ENCODE peak calls at places on chromosomes 3 and 15, in four cellular contexts. O, C, H and X are unnamed samples.

GRCh38 chr3:150278843-150279341 is 129.2 kb upstream of the TSC22D2 start:
- DNase-seq in O (no peak), C (no peak), H (no peak), X (peak)

GRCh38 chr3:165128544-165128943 is 50.2 kb upstream of the SI start:
- DNase-seq in O (no peak), C (no peak), H (no peak), X (peak)

GRCh38 chr15:51737538-51738305 is at the start of gene LYSMD2:
- DNase-seq in O (peak), C (peak), H (peak), X (peak)

GRCh38 chr15:45732544-45733130 is 97.8 kb downstream of the SQOR start:
- DNase-seq in O (peak), C (no peak), H (no peak), X (peak)

GRCh38 chr15:45199136-45199810 is 11.5 kb upstream of the SHF start:
- DNase-seq in O (no peak), C (no peak), H (peak), X (peak)

GRCh38 chr3:197298858-197299854 is 744 bp upstream of the DLG1 start:
- DNase-seq in O (peak), C (peak), H (peak), X (peak)

GRCh38 chr3:43231276-43232000 is 54.9 kb upstream of the SNRK start:
- DNase-seq in O (no peak), C (no peak), H (no peak), X (no peak)

GRCh38 chr15:81910997-81911396 is 134.8 kb downstream of the MEX3B start:
- DNase-seq in O (no peak), C (no peak), H (no peak), X (peak)

GRCh38 chr3:140091143-140091542 is 156.2 kb downstream of the CLSTN2 start:
- DNase-seq in O (peak), C (no peak), H (no peak), X (peak)

GRCh38 chr15:88604381-88604951 is 16.7 kb upstream of the AEN start:
- DNase-seq in O (no peak), C (no peak), H (no peak), X (peak)

GRCh38 chr15:56286213-56286612 is 42.5 kb upstream of the RFX7 start:
- DNase-seq in O (no peak), C (no peak), H (no peak), X (peak)

GRCh38 chr3:142888484-142889262 is at the start of gene PCOLCE2:
- DNase-seq in O (peak), C (peak), H (peak), X (peak)

GRCh38 chr3:192825191-192825590 is 92.5 kb downstream of the MB21D2 start:
- DNase-seq in O (no peak), C (no peak), H (no peak), X (no peak)

GRCh38 chr15:88342666-88343065 is 86.1 kb upstream of the NTRK3 start:
- DNase-seq in O (no peak), C (no peak), H (no peak), X (no peak)

GRCh38 chr3:153289334-153289808 is 127.3 kb downstream of the RAP2B start:
- DNase-seq in O (no peak), C (no peak), H (no peak), X (no peak)

GRCh38 chr3:195020921-195021320 is 250.0 kb downstream of the XXYLT1 start:
- DNase-seq in O (no peak), C (no peak), H (no peak), X (no peak)

GRCh38 chr15:74826372-74826819 is at the start of gene CPLX3:
- DNase-seq in O (peak), C (peak), H (peak), X (peak)

GRCh38 chr15:66131831-66132230 is 121.7 kb downstream of the MEGF11 start:
- DNase-seq in O (no peak), C (no peak), H (no peak), X (peak)

GRCh38 chr3:54783611-54784010 is 144.2 kb downstream of the LRTM1 start:
- DNase-seq in O (no peak), C (no peak), H (no peak), X (no peak)

GRCh38 chr15:80778621-80778963 is 578 bp upstream of the CEMIP start:
- DNase-seq in O (no peak), C (no peak), H (no peak), X (no peak)

GRCh38 chr3:99674086-99674789 is 35.8 kb downstream of the COL8A1 start:
- DNase-seq in O (no peak), C (no peak), H (no peak), X (no peak)

GRCh38 chr3:158710601-158711000 is 21.7 kb downstream of the RARRES1 start:
- DNase-seq in O (no peak), C (no peak), H (no peak), X (no peak)

GRCh38 chr3:53618524-53618906 is 124.1 kb downstream of the CACNA1D start:
- DNase-seq in O (no peak), C (no peak), H (no peak), X (no peak)

GRCh38 chr3:40369716-40370115 is 17.3 kb upstream of the ENTPD3 start:
- DNase-seq in O (no peak), C (no peak), H (no peak), X (no peak)

GRCh38 chr3:188052229-188052965 is 101.6 kb upstream of the LPP start:
- DNase-seq in O (peak), C (peak), H (no peak), X (no peak)

GRCh38 chr15:38541046-38541445 is 23.6 kb downstream of the RASGRP1 start:
- DNase-seq in O (no peak), C (no peak), H (no peak), X (no peak)

GRCh38 chr3:185335799-185336198 is 27.1 kb upstream of the MAP3K13 start:
- DNase-seq in O (no peak), C (no peak), H (no peak), X (peak)

GRCh38 chr3:44992555-44993470 is 16.8 kb downstream of the EXOSC7 start:
- DNase-seq in O (peak), C (no peak), H (no peak), X (peak)

GRCh38 chr3:111338059-111338698 is 203.8 kb upstream of the CD96 start:
- DNase-seq in O (no peak), C (peak), H (peak), X (peak)

GRCh38 chr3:30199096-30199734 is 407.2 kb upstream of the TGFBR2 start:
- DNase-seq in O (peak), C (peak), H (peak), X (peak)

GRCh38 chr3:67943546-67943945 is 289.1 kb upstream of the SUCLG2 start:
- DNase-seq in O (no peak), C (no peak), H (no peak), X (no peak)

GRCh38 chr15:66800584-66801235 is 98.7 kb downstream of the SMAD6 start:
- DNase-seq in O (no peak), C (no peak), H (no peak), X (no peak)

GRCh38 chr3:24682141-24682547 is 187.5 kb upstream of the THRB start:
- DNase-seq in O (no peak), C (no peak), H (no peak), X (no peak)

GRCh38 chr3:132881756-132882409 is 156.3 kb upstream of the TMEM108 start:
- DNase-seq in O (no peak), C (no peak), H (no peak), X (no peak)